ENCODE peak calls at places on chromosomes 1 and 21, in eight cellular contexts. One of them, this sample, is unnamed.

GRCh38 chr1:89635825-89636815 is 3.2 kb downstream of the LRRC8C start:
- DNase-seq in Peyer's patch: no peak
- DNase-seq in tibial nerve: no peak
- DNase-seq in uterus: no peak
- DNase-seq in heart left ventricle: no peak
- DNase-seq in right lobe of liver: no peak
- DNase-seq in K562: no peak
- DNase-seq in IMR-90: peak; percentile 90
- DNase-seq in this sample: no peak

GRCh38 chr1:183279835-183280234 is 93.8 kb downstream of the LAMC2 start:
- DNase-seq in Peyer's patch: no peak
- DNase-seq in tibial nerve: no peak
- DNase-seq in uterus: no peak
- DNase-seq in heart left ventricle: peak; percentile 50
- DNase-seq in right lobe of liver: peak; percentile 74
- DNase-seq in K562: no peak
- DNase-seq in IMR-90: peak; percentile 88
- DNase-seq in this sample: no peak

GRCh38 chr1:18922319-18922726 is 20.0 kb upstream of the ALDH4A1 start:
- DNase-seq in Peyer's patch: no peak
- DNase-seq in tibial nerve: peak; percentile 83
- DNase-seq in uterus: peak; percentile 96
- DNase-seq in heart left ventricle: peak; percentile 90
- DNase-seq in right lobe of liver: peak; percentile 77
- DNase-seq in K562: no peak
- DNase-seq in IMR-90: peak; percentile 85
- DNase-seq in this sample: no peak

GRCh38 chr1:178772952-178773351 is 47.9 kb downstream of the RALGPS2 start:
- DNase-seq in Peyer's patch: no peak
- DNase-seq in tibial nerve: no peak
- DNase-seq in uterus: no peak
- DNase-seq in heart left ventricle: no peak
- DNase-seq in right lobe of liver: no peak
- DNase-seq in K562: no peak
- DNase-seq in IMR-90: no peak
- DNase-seq in this sample: no peak

GRCh38 chr1:12339861-12340557 is 110.2 kb downstream of the VPS13D start:
- DNase-seq in Peyer's patch: no peak
- DNase-seq in tibial nerve: no peak
- DNase-seq in uterus: no peak
- DNase-seq in heart left ventricle: no peak
- DNase-seq in right lobe of liver: no peak
- DNase-seq in K562: no peak
- DNase-seq in IMR-90: no peak
- DNase-seq in this sample: no peak

GRCh38 chr1:169892819-169893644 is 664 bp downstream of the SCYL3 start:
- DNase-seq in Peyer's patch: no peak
- DNase-seq in tibial nerve: peak; percentile 27
- DNase-seq in uterus: peak; percentile 38
- DNase-seq in heart left ventricle: peak; percentile 42
- DNase-seq in right lobe of liver: peak; percentile 70
- DNase-seq in K562: peak; percentile 40
- DNase-seq in IMR-90: peak; percentile 27
- DNase-seq in this sample: no peak

GRCh38 chr21:23950344-23950743 is 1656.9 kb downstream of the MRPL39 start:
- DNase-seq in Peyer's patch: no peak
- DNase-seq in tibial nerve: no peak
- DNase-seq in uterus: no peak
- DNase-seq in heart left ventricle: no peak
- DNase-seq in right lobe of liver: no peak
- DNase-seq in K562: no peak
- DNase-seq in IMR-90: no peak
- DNase-seq in this sample: no peak

GRCh38 chr1:44655609-44656008 is 18.7 kb downstream of the TMEM53 start:
- DNase-seq in Peyer's patch: peak; percentile 19
- DNase-seq in tibial nerve: no peak
- DNase-seq in uterus: no peak
- DNase-seq in heart left ventricle: no peak
- DNase-seq in right lobe of liver: peak; percentile 56
- DNase-seq in K562: peak; percentile 67
- DNase-seq in IMR-90: no peak
- DNase-seq in this sample: no peak

GRCh38 chr1:202374077-202374476 is 25.6 kb downstream of the PPP1R12B start:
- DNase-seq in Peyer's patch: no peak
- DNase-seq in tibial nerve: no peak
- DNase-seq in uterus: no peak
- DNase-seq in heart left ventricle: no peak
- DNase-seq in right lobe of liver: no peak
- DNase-seq in K562: no peak
- DNase-seq in IMR-90: no peak
- DNase-seq in this sample: no peak

GRCh38 chr21:27393726-27394125 is 426.8 kb upstream of the ADAMTS5 start:
- DNase-seq in Peyer's patch: no peak
- DNase-seq in tibial nerve: no peak
- DNase-seq in uterus: no peak
- DNase-seq in heart left ventricle: no peak
- DNase-seq in right lobe of liver: no peak
- DNase-seq in K562: no peak
- DNase-seq in IMR-90: peak; percentile 44
- DNase-seq in this sample: no peak

GRCh38 chr1:16163882-16164820 is 8.3 kb upstream of the EPHA2 start:
- DNase-seq in Peyer's patch: no peak
- DNase-seq in tibial nerve: no peak
- DNase-seq in uterus: peak; percentile 78
- DNase-seq in heart left ventricle: no peak
- DNase-seq in right lobe of liver: no peak
- DNase-seq in K562: peak; percentile 92
- DNase-seq in IMR-90: peak; percentile 100
- DNase-seq in this sample: no peak

GRCh38 chr1:62435231-62436038 is 1.4 kb upstream of the USP1 start:
- DNase-seq in Peyer's patch: no peak
- DNase-seq in tibial nerve: no peak
- DNase-seq in uterus: peak; percentile 22
- DNase-seq in heart left ventricle: no peak
- DNase-seq in right lobe of liver: no peak
- DNase-seq in K562: peak; percentile 25
- DNase-seq in IMR-90: no peak
- DNase-seq in this sample: no peak

GRCh38 chr1:109197163-109198042 is 16.3 kb upstream of the SARS1 start:
- DNase-seq in Peyer's patch: no peak
- DNase-seq in tibial nerve: no peak
- DNase-seq in uterus: no peak
- DNase-seq in heart left ventricle: no peak
- DNase-seq in right lobe of liver: no peak
- DNase-seq in K562: peak; percentile 86
- DNase-seq in IMR-90: peak; percentile 100
- DNase-seq in this sample: no peak

GRCh38 chr1:91916811-91917460 is 31.0 kb upstream of the TGFBR3 start:
- DNase-seq in Peyer's patch: no peak
- DNase-seq in tibial nerve: no peak
- DNase-seq in uterus: no peak
- DNase-seq in heart left ventricle: no peak
- DNase-seq in right lobe of liver: no peak
- DNase-seq in K562: no peak
- DNase-seq in IMR-90: no peak
- DNase-seq in this sample: no peak

GRCh38 chr1:152582647-152583046 is 2.3 kb upstream of the LCE3D start:
- DNase-seq in Peyer's patch: no peak
- DNase-seq in tibial nerve: no peak
- DNase-seq in uterus: no peak
- DNase-seq in heart left ventricle: no peak
- DNase-seq in right lobe of liver: no peak
- DNase-seq in K562: no peak
- DNase-seq in IMR-90: peak; percentile 0
- DNase-seq in this sample: no peak

GRCh38 chr21:30044447-30045064 is 104.8 kb upstream of the GRIK1 start:
- DNase-seq in Peyer's patch: no peak
- DNase-seq in tibial nerve: peak; percentile 43
- DNase-seq in uterus: no peak
- DNase-seq in heart left ventricle: no peak
- DNase-seq in right lobe of liver: no peak
- DNase-seq in K562: peak; percentile 44
- DNase-seq in IMR-90: peak; percentile 7
- DNase-seq in this sample: no peak

GRCh38 chr1:150006881-150007401 is 3.6 kb downstream of the OTUD7B start:
- DNase-seq in Peyer's patch: no peak
- DNase-seq in tibial nerve: no peak
- DNase-seq in uterus: no peak
- DNase-seq in heart left ventricle: no peak
- DNase-seq in right lobe of liver: no peak
- DNase-seq in K562: peak; percentile 51
- DNase-seq in IMR-90: peak; percentile 76
- DNase-seq in this sample: no peak

GRCh38 chr21:43864313-43864805 is 664 bp upstream of the AGPAT3 start:
- DNase-seq in Peyer's patch: peak; percentile 84
- DNase-seq in tibial nerve: no peak
- DNase-seq in uterus: no peak
- DNase-seq in heart left ventricle: peak; percentile 57
- DNase-seq in right lobe of liver: peak; percentile 74
- DNase-seq in K562: peak; percentile 60
- DNase-seq in IMR-90: peak; percentile 16
- DNase-seq in this sample: peak; percentile 92

GRCh38 chr1:62325076-62325475 is 5.8 kb upstream of the KANK4 start:
- DNase-seq in Peyer's patch: no peak
- DNase-seq in tibial nerve: no peak
- DNase-seq in uterus: no peak
- DNase-seq in heart left ventricle: no peak
- DNase-seq in right lobe of liver: no peak
- DNase-seq in K562: no peak
- DNase-seq in IMR-90: peak; percentile 7
- DNase-seq in this sample: no peak

GRCh38 chr1:156670359-156670758 is 6.8 kb downstream of the NES start:
- DNase-seq in Peyer's patch: no peak
- DNase-seq in tibial nerve: no peak
- DNase-seq in uterus: no peak
- DNase-seq in heart left ventricle: no peak
- DNase-seq in right lobe of liver: no peak
- DNase-seq in K562: no peak
- DNase-seq in IMR-90: no peak
- DNase-seq in this sample: no peak
- TF ChIP-seq POLR2A in Peyer's patch: no peak
- TF ChIP-seq POLR2A in tibial nerve: no peak
- TF ChIP-seq POLR2A in uterus: no peak
- TF ChIP-seq POLR2A in heart left ventricle: no peak
- TF ChIP-seq POLR2A in right lobe of liver: no peak
- TF ChIP-seq POLR2A in K562: no peak
- TF ChIP-seq POLR2A in IMR-90: no peak
- TF ChIP-seq POLR2A in this sample: no peak

GRCh38 chr1:244844155-244845121 is 9.0 kb downstream of the COX20 start:
- DNase-seq in Peyer's patch: no peak
- DNase-seq in tibial nerve: no peak
- DNase-seq in uterus: no peak
- DNase-seq in heart left ventricle: no peak
- DNase-seq in right lobe of liver: no peak
- DNase-seq in K562: no peak
- DNase-seq in IMR-90: no peak
- DNase-seq in this sample: no peak
- H3K27ac ChIP-seq in Peyer's patch: no peak overlapping the region
- H3K27ac ChIP-seq in tibial nerve: no peak overlapping the region
- H3K27ac ChIP-seq in uterus: no peak overlapping the region
- H3K27ac ChIP-seq in heart left ventricle: no peak overlapping the region
- H3K27ac ChIP-seq in right lobe of liver: no peak overlapping the region
- H3K27ac ChIP-seq in K562: no peak overlapping the region
- H3K27ac ChIP-seq in IMR-90: peak overlapping the region; percentile 92
- H3K27ac ChIP-seq in this sample: no peak overlapping the region

GRCh38 chr1:6030547-6031261 is 15.0 kb upstream of the KCNAB2 start:
- DNase-seq in Peyer's patch: no peak
- DNase-seq in tibial nerve: no peak
- DNase-seq in uterus: no peak
- DNase-seq in heart left ventricle: no peak
- DNase-seq in right lobe of liver: no peak
- DNase-seq in K562: no peak
- DNase-seq in IMR-90: no peak
- DNase-seq in this sample: no peak

GRCh38 chr1:6028042-6028895 is 17.4 kb upstream of the KCNAB2 start:
- DNase-seq in Peyer's patch: no peak
- DNase-seq in tibial nerve: peak; percentile 38
- DNase-seq in uterus: no peak
- DNase-seq in heart left ventricle: no peak
- DNase-seq in right lobe of liver: no peak
- DNase-seq in K562: no peak
- DNase-seq in IMR-90: peak; percentile 11
- DNase-seq in this sample: peak; percentile 76

GRCh38 chr1:6027591-6027990 is 18.1 kb upstream of the KCNAB2 start:
- DNase-seq in Peyer's patch: no peak
- DNase-seq in tibial nerve: no peak
- DNase-seq in uterus: no peak
- DNase-seq in heart left ventricle: peak; percentile 22
- DNase-seq in right lobe of liver: no peak
- DNase-seq in K562: no peak
- DNase-seq in IMR-90: no peak
- DNase-seq in this sample: no peak

GRCh38 chr1:6030144-6030543 is 15.5 kb upstream of the KCNAB2 start:
- DNase-seq in Peyer's patch: no peak
- DNase-seq in tibial nerve: no peak
- DNase-seq in uterus: no peak
- DNase-seq in heart left ventricle: no peak
- DNase-seq in right lobe of liver: no peak
- DNase-seq in K562: no peak
- DNase-seq in IMR-90: no peak
- DNase-seq in this sample: no peak

GRCh38 chr1:6029351-6029750 is 16.3 kb upstream of the KCNAB2 start:
- DNase-seq in Peyer's patch: no peak
- DNase-seq in tibial nerve: no peak
- DNase-seq in uterus: no peak
- DNase-seq in heart left ventricle: peak; percentile 13
- DNase-seq in right lobe of liver: no peak
- DNase-seq in K562: no peak
- DNase-seq in IMR-90: no peak
- DNase-seq in this sample: no peak
- H3K4me3 ChIP-seq in Peyer's patch: no peak overlapping the region
- H3K4me3 ChIP-seq in tibial nerve: no peak overlapping the region
- H3K4me3 ChIP-seq in uterus: no peak overlapping the region
- H3K4me3 ChIP-seq in heart left ventricle: no peak overlapping the region
- H3K4me3 ChIP-seq in right lobe of liver: no peak overlapping the region
- H3K4me3 ChIP-seq in K562: no peak overlapping the region
- H3K4me3 ChIP-seq in IMR-90: no peak overlapping the region
- H3K4me3 ChIP-seq in this sample: no peak overlapping the region

GRCh38 chr1:27520651-27521050 is 30.7 kb upstream of the WASF2 start:
- DNase-seq in Peyer's patch: peak; percentile 72
- DNase-seq in tibial nerve: no peak
- DNase-seq in uterus: no peak
- DNase-seq in heart left ventricle: peak; percentile 58
- DNase-seq in right lobe of liver: no peak
- DNase-seq in K562: no peak
- DNase-seq in IMR-90: no peak
- DNase-seq in this sample: no peak

GRCh38 chr1:27522860-27523665 is 33.1 kb upstream of the WASF2 start:
- DNase-seq in Peyer's patch: no peak
- DNase-seq in tibial nerve: no peak
- DNase-seq in uterus: peak; percentile 62
- DNase-seq in heart left ventricle: peak; percentile 83
- DNase-seq in right lobe of liver: no peak
- DNase-seq in K562: peak; percentile 86
- DNase-seq in IMR-90: no peak
- DNase-seq in this sample: no peak

GRCh38 chr1:27523666-27524020 is 33.7 kb upstream of the WASF2 start:
- DNase-seq in Peyer's patch: no peak
- DNase-seq in tibial nerve: no peak
- DNase-seq in uterus: no peak
- DNase-seq in heart left ventricle: no peak
- DNase-seq in right lobe of liver: no peak
- DNase-seq in K562: no peak
- DNase-seq in IMR-90: no peak
- DNase-seq in this sample: no peak

GRCh38 chr1:27521336-27522147 is 31.6 kb upstream of the WASF2 start:
- DNase-seq in Peyer's patch: no peak
- DNase-seq in tibial nerve: no peak
- DNase-seq in uterus: no peak
- DNase-seq in heart left ventricle: peak; percentile 73
- DNase-seq in right lobe of liver: no peak
- DNase-seq in K562: no peak
- DNase-seq in IMR-90: no peak
- DNase-seq in this sample: peak; percentile 83

GRCh38 chr1:27522148-27522859 is 32.3 kb upstream of the WASF2 start:
- DNase-seq in Peyer's patch: no peak
- DNase-seq in tibial nerve: no peak
- DNase-seq in uterus: no peak
- DNase-seq in heart left ventricle: no peak
- DNase-seq in right lobe of liver: no peak
- DNase-seq in K562: no peak
- DNase-seq in IMR-90: no peak
- DNase-seq in this sample: peak; percentile 87
- TF ChIP-seq POLR2A in Peyer's patch: no peak
- TF ChIP-seq POLR2A in tibial nerve: no peak
- TF ChIP-seq POLR2A in uterus: no peak
- TF ChIP-seq POLR2A in heart left ventricle: no peak
- TF ChIP-seq POLR2A in right lobe of liver: no peak
- TF ChIP-seq POLR2A in K562: no peak
- TF ChIP-seq POLR2A in IMR-90: no peak
- TF ChIP-seq POLR2A in this sample: no peak